ENCODE peak calls at places on chromosomes 12 and 14, in six cellular contexts. E is heart right ventricle, T is kidney, Z is vagina, U is neuronal stem cell, N is lung. V is an unnamed sample.

GRCh38 chr12:77116277-77116676 is 50.9 kb upstream of the E2F7 start:
- DNase-seq in E (no peak), T (no peak), Z (no peak), U (no peak), N (no peak), V (no peak)

GRCh38 chr12:3491938-3492867 is 1.2 kb downstream of the PRMT8 start:
- DNase-seq in E (peak; percentile 51), T (peak; percentile 80), Z (no peak), U (peak; percentile 87), N (peak; percentile 33), V (peak; percentile 8)

GRCh38 chr12:85076688-85077430 is 40.7 kb downstream of the LRRIQ1 start:
- DNase-seq in E (no peak), T (no peak), Z (no peak), U (peak; percentile 41), N (no peak), V (no peak)

GRCh38 chr12:55652352-55652751 is 15.7 kb downstream of the OR10P1 start:
- DNase-seq in E (no peak), T (no peak), Z (no peak), U (no peak), N (no peak), V (no peak)

GRCh38 chr14:27727371-27727770 is 1039.2 kb upstream of the FOXG1 start:
- DNase-seq in E (no peak), T (no peak), Z (no peak), U (no peak), N (no peak), V (no peak)

GRCh38 chr12:11876301-11876700 is 194.4 kb upstream of the BCL2L14 start:
- DNase-seq in E (no peak), T (no peak), Z (no peak), U (no peak), N (no peak), V (no peak)

GRCh38 chr12:79420146-79420618 is 270.6 kb downstream of the PAWR start:
- DNase-seq in E (no peak), T (no peak), Z (no peak), U (peak; percentile 21), N (no peak), V (no peak)

GRCh38 chr14:100246136-100246535 is 7.2 kb downstream of the YY1 start:
- DNase-seq in E (no peak), T (no peak), Z (no peak), U (no peak), N (no peak), V (no peak)

GRCh38 chr14:106308839-106309389 is 782.5 kb downstream of the TMEM121 start:
- DNase-seq in E (no peak), T (peak; percentile 59), Z (no peak), U (no peak), N (peak; percentile 43), V (peak; percentile 68)

GRCh38 chr12:4579305-4580097 is 17.5 kb downstream of the DYRK4 start:
- DNase-seq in E (no peak), T (no peak), Z (no peak), U (peak; percentile 38), N (no peak), V (no peak)

GRCh38 chr14:75877292-75877691 is 104.5 kb downstream of the TGFB3 start:
- DNase-seq in E (peak; percentile 44), T (no peak), Z (no peak), U (no peak), N (no peak), V (no peak)

GRCh38 chr12:25269701-25270100 is 19.0 kb upstream of the KRAS start:
- DNase-seq in E (no peak), T (no peak), Z (no peak), U (no peak), N (no peak), V (no peak)

GRCh38 chr14:21626491-21627230 is 8.1 kb downstream of the OR10G2 start:
- DNase-seq in E (no peak), T (no peak), Z (no peak), U (no peak), N (no peak), V (no peak)

GRCh38 chr12:4775936-4776335 is 55.7 kb downstream of the GALNT8 start:
- DNase-seq in E (no peak), T (no peak), Z (peak; percentile 25), U (no peak), N (no peak), V (no peak)

GRCh38 chr14:94680498-94681288 is 68.5 kb downstream of the SERPINA3 start:
- DNase-seq in E (no peak), T (no peak), Z (no peak), U (no peak), N (no peak), V (no peak)

GRCh38 chr12:45547132-45547531 is 182.4 kb upstream of the ARID2 start:
- DNase-seq in E (no peak), T (no peak), Z (no peak), U (no peak), N (no peak), V (no peak)

GRCh38 chr12:124651508-124652273 is 84.3 kb upstream of the NCOR2 start:
- DNase-seq in E (no peak), T (peak; percentile 66), Z (no peak), U (no peak), N (no peak), V (no peak)

GRCh38 chr12:101671157-101671791 is 26.2 kb upstream of the CHPT1 start:
- DNase-seq in E (no peak), T (no peak), Z (no peak), U (no peak), N (peak; percentile 37), V (peak; percentile 36)

GRCh38 chr12:12954361-12954760 is 2.4 kb upstream of the GPRC5D start:
- DNase-seq in E (no peak), T (no peak), Z (no peak), U (no peak), N (no peak), V (no peak)

GRCh38 chr12:84964048-84964447 is 51.4 kb upstream of the SLC6A15 start:
- DNase-seq in E (no peak), T (no peak), Z (no peak), U (no peak), N (no peak), V (no peak)

GRCh38 chr12:43676183-43676813 is 82.3 kb downstream of the PUS7L start:
- DNase-seq in E (no peak), T (no peak), Z (no peak), U (no peak), N (no peak), V (no peak)

DNA sequence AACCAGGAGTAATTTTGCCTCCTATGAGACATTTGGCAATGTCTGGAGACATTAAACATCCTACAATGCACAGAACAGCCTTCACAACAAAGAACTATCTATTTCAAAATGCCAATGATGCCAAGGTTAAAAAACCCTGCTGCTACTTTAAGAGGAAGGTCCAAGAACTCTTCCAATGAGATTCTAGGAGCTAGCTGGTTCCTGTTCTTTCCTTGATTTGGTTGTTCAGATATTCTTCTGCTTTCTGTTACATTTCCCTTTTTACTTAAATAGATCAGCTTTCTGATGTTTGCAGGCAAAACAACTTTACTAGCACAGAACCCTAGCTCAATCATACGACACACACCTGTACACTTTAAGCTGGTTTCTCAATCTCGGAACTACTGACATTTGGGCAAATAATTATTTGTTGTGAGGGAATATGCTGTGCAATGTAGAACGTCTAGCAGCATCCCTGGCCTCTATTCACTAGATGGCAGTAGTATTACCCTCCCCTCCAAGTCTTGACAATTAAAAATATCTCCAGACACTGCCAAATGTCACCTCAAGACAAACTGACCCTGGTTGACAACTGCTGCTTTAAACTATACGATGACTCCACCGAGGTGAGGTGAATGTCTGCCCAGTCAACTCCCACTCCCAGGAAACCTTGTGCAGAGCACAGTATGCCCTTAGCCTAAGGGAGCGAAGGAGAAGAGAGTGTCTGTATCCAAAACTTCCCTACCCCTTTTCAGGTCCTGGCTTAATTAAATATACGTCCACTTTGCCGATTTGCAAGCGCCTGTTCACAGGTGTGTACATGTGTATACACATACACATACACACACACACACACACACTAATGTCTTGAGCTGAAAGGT is 4.4 kb downstream of the BLTP3B start:
- DNase-seq in E (no peak), T (no peak), Z (no peak), U (no peak), N (no peak), V (no peak)
- H3K4me3 ChIP-seq in E (no peak overlapping the region), T (peak overlapping the region; percentile 3), Z (no peak overlapping the region), U (no peak overlapping the region), N (no peak overlapping the region), V (no peak overlapping the region)

GRCh38 chr12:109504068-109504467 is 26.6 kb downstream of the UBE3B start:
- DNase-seq in E (no peak), T (no peak), Z (no peak), U (no peak), N (no peak), V (no peak)
- H3K36me3 ChIP-seq in E (peaks cover 100% of the 10 kb centered on the region), T (peaks cover 61% of the 10 kb centered on the region), Z (peaks cover 99% of the 10 kb centered on the region), U (peaks cover 98% of the 10 kb centered on the region), N (peaks cover 57% of the 10 kb centered on the region), V (peaks cover 74% of the 10 kb centered on the region)

GRCh38 chr12:121825041-121825523 is 21.3 kb downstream of the SETD1B start:
- DNase-seq in E (no peak), T (peak; percentile 77), Z (no peak), U (no peak), N (no peak), V (no peak)

GRCh38 chr12:121822393-121823100 is 18.7 kb downstream of the SETD1B start:
- DNase-seq in E (no peak), T (peak; percentile 72), Z (no peak), U (no peak), N (no peak), V (no peak)

GRCh38 chr12:121820056-121820455 is 16.2 kb downstream of the SETD1B start:
- DNase-seq in E (no peak), T (no peak), Z (no peak), U (no peak), N (no peak), V (no peak)

GRCh38 chr12:121823727-121824115 is 19.9 kb downstream of the SETD1B start:
- DNase-seq in E (no peak), T (peak; percentile 48), Z (no peak), U (no peak), N (no peak), V (no peak)

DNA sequence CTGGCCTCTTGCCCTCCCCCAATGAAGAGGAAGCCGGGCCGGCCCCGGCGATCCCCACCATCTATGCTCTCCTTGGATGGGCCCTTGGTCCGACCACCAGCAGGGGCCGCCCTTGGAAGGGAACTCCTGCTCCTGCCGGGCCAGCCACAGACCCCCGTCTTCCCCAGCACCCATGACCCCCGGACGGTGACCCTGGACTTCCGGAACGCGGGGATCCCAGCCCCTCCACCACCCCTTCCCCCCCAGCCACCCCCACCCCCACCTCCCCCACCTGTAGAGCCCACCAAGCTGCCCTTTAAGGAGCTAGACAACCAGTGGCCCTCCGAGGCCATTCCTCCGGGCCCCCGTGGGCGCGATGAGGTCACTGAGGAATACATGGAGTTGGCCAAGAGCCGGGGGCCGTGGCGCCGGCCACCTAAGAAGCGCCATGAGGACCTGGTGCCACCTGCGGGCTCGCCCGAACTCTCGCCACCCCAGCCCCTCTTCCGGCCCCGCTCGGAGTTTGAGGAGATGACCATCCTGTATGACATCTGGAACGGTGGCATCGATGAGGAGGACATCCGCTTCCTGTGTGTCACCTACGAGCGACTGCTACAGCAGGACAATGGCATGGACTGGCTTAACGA is 19.4 kb downstream of the SETD1B start:
- DNase-seq in E (no peak), T (peak; percentile 71), Z (no peak), U (no peak), N (no peak), V (no peak)
- H3K27ac ChIP-seq in E (no peak overlapping the region), T (no peak overlapping the region), Z (no peak overlapping the region), U (no peak overlapping the region), N (no peak overlapping the region), V (no peak overlapping the region)

DNA sequence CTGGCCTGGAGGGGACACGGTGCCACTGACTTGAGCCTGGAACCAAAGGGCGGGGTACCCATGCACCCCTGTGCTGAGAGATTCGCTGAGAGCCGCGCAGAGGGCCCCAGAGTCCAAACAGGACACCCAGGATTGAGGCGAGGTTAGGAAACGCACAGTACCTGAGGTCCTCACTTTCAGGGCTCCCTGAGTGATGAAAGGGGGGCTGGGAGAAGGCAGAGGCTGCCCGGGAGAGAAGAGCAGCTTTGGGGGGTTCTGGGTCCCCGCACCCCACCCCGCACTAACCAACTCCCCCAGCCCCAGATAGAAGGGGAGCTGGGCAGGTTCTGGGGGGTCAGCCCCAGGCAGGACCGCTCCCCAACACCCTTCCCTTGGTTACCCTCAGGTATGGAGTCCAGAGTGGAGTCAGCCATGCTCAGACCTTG is 14.5 kb upstream of the ANKRD9 start:
- DNase-seq in E (no peak), T (peak; percentile 81), Z (no peak), U (no peak), N (no peak), V (no peak)
- H3K4me3 ChIP-seq in E (peak overlapping the region; percentile 66), T (peak overlapping the region; percentile 87), Z (peak overlapping the region; percentile 59), U (peak overlapping the region; percentile 25), N (no peak overlapping the region), V (no peak overlapping the region)